ENCODE peak calls at places on chromosomes 4 and X, in seven cellular contexts. Z is endodermal cell, E is osteocyte, S is fibroblast of lung, M is tibial nerve, C is neural crest cell, Y is H9. U is an unnamed sample.

GRCh38 chr4:142331132-142331531 is 515.0 kb downstream of the INPP4B start:
- DNase-seq in Z (no peak), E (no peak), S (peak), M (peak), C (no peak), Y (no peak), U (no peak)

GRCh38 chr4:48780867-48781219 is 764 bp upstream of the FRYL start:
- DNase-seq in Z (peak), E (no peak), S (peak), M (peak), C (no peak), Y (no peak), U (no peak)

GRCh38 chr4:78784255-78784654 is 8.1 kb downstream of the BMP2K start:
- DNase-seq in Z (no peak), E (no peak), S (peak), M (no peak), C (no peak), Y (no peak), U (no peak)

GRCh38 chr4:128768373-128768996 is 41.0 kb upstream of the JADE1 start:
- DNase-seq in Z (no peak), E (no peak), S (no peak), M (no peak), C (no peak), Y (no peak), U (no peak)

GRCh38 chr4:107825072-107825789 is 499 bp downstream of the SGMS2 start:
- DNase-seq in Z (peak), E (no peak), S (peak), M (peak), C (peak), Y (peak), U (peak)

GRCh38 chrX:21798677-21799219 is 40.7 kb upstream of the MBTPS2 start:
- DNase-seq in Z (no peak), E (no peak), S (peak), M (no peak), C (no peak), Y (no peak), U (no peak)

GRCh38 chr4:67687639-67688038 is 13.3 kb downstream of the UBA6 start:
- DNase-seq in Z (no peak), E (no peak), S (peak), M (no peak), C (no peak), Y (no peak), U (no peak)

GRCh38 chr4:170109586-170110289 is 20.0 kb upstream of the AADAT start:
- DNase-seq in Z (peak), E (no peak), S (no peak), M (no peak), C (no peak), Y (no peak), U (no peak)

GRCh38 chr4:75733369-75733768 is 9.0 kb downstream of the USO1 start:
- DNase-seq in Z (no peak), E (no peak), S (peak), M (no peak), C (no peak), Y (no peak), U (no peak)

GRCh38 chrX:140360924-140361323 is 143.9 kb downstream of the SOX3 start:
- DNase-seq in Z (no peak), E (no peak), S (no peak), M (no peak), C (no peak), Y (no peak), U (no peak)

GRCh38 chr4:28463184-28463690 is 1602.6 kb downstream of the STIM2 start:
- DNase-seq in Z (no peak), E (no peak), S (peak), M (no peak), C (no peak), Y (no peak), U (no peak)

GRCh38 chr4:148207074-148207473 is 235.1 kb downstream of the NR3C2 start:
- DNase-seq in Z (peak), E (no peak), S (no peak), M (no peak), C (no peak), Y (no peak), U (no peak)

GRCh38 chr4:146978641-146979040 is 33.0 kb upstream of the TTC29 start:
- DNase-seq in Z (no peak), E (no peak), S (no peak), M (no peak), C (no peak), Y (no peak), U (no peak)

GRCh38 chr4:168765726-168766125 is 244.3 kb downstream of the CBR4 start:
- DNase-seq in Z (no peak), E (no peak), S (peak), M (no peak), C (no peak), Y (no peak), U (no peak)

GRCh38 chrX:16023790-16024734 is 99.3 kb upstream of the GRPR start:
- DNase-seq in Z (no peak), E (no peak), S (no peak), M (no peak), C (no peak), Y (no peak), U (no peak)

GRCh38 chr4:174522183-174523002 is at the start of gene HPGD:
- DNase-seq in Z (peak), E (no peak), S (no peak), M (peak), C (peak), Y (peak), U (no peak)

GRCh38 chrX:72003811-72004750 is 93.4 kb downstream of the NHSL2 start:
- DNase-seq in Z (peak), E (peak), S (no peak), M (peak), C (no peak), Y (peak), U (no peak)

GRCh38 chrX:24981030-24981429 is 34.7 kb downstream of the ARX start:
- DNase-seq in Z (no peak), E (no peak), S (no peak), M (no peak), C (no peak), Y (no peak), U (no peak)

GRCh38 chr4:23006756-23007155 is 314.0 kb downstream of the GBA3 start:
- DNase-seq in Z (no peak), E (no peak), S (peak), M (no peak), C (no peak), Y (no peak), U (no peak)

GRCh38 chr4:88623097-88623496 is 30.8 kb downstream of the HERC3 start:
- DNase-seq in Z (no peak), E (no peak), S (peak), M (no peak), C (no peak), Y (no peak), U (no peak)

GRCh38 chr4:165207431-165208321 is at the start of gene KLHL2:
- DNase-seq in Z (peak), E (peak), S (peak), M (peak), C (peak), Y (peak), U (peak)
- TF ChIP-seq CTCF in Z (no peak), E (no peak), S (no peak), M (no peak), C (no peak), Y (no peak), U (no peak)

DNA sequence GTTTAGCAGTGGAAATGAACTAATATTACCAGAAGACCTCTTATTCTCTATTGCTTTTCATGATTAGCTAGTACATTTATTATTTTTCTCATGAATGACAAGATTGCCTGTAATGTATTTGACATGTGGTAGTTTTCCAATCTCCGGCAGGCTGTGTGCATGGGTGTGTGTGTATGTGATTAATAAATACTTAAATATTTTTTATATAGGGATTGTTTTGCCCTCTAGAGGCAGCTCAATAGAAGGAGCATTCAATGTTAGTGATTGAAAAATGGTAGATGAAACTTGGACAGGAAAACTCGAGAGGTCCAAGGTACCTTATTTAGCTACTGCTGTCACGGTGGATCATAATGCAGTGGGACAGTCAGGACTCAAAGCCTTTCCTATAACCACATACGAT is 457.6 kb downstream of the IL1RAPL1 start:
- DNase-seq in Z (no peak), E (no peak), S (peak), M (no peak), C (no peak), Y (no peak), U (no peak)
- TF ChIP-seq CTCF in Z (peak), E (no peak), S (peak), M (no peak), C (peak), Y (peak), U (no peak)

GRCh38 chr4:2244947-2245786 is 3.2 kb upstream of the HAUS3 start:
- DNase-seq in Z (peak), E (no peak), S (no peak), M (no peak), C (peak), Y (peak), U (no peak)

GRCh38 chr4:2245787-2246275 is 3.9 kb upstream of the HAUS3 start:
- DNase-seq in Z (no peak), E (no peak), S (no peak), M (no peak), C (peak), Y (no peak), U (no peak)

GRCh38 chr4:2246384-2247127 is 4.6 kb upstream of the HAUS3 start:
- DNase-seq in Z (no peak), E (peak), S (no peak), M (no peak), C (peak), Y (no peak), U (peak)

GRCh38 chr4:2241410-2242353 is at the start of the genes HAUS3 and POLN:
- DNase-seq in Z (peak), E (peak), S (peak), M (peak), C (peak), Y (peak), U (peak)

GRCh38 chr4:2243682-2244380 is 1.9 kb upstream of the HAUS3 start:
- DNase-seq in Z (peak), E (no peak), S (peak), M (peak), C (peak), Y (peak), U (no peak)
- TF ChIP-seq CTCF in Z (peak), E (peak), S (peak), M (peak), C (peak), Y (no peak), U (no peak)

GRCh38 chr4:144646523-144647094 is 653 bp downstream of the HHIP start:
- DNase-seq in Z (peak), E (no peak), S (no peak), M (no peak), C (peak), Y (peak), U (no peak)
- TF ChIP-seq CTCF in Z (no peak), E (no peak), S (no peak), M (no peak), C (peak), Y (no peak), U (no peak)

U was measured in breast epithelium.